ENCODE peak calls at places on chromosomes 11 and 22, in eight cellular contexts. One of them, this sample, is unnamed.

GRCh38 chr11:104366321-104366734 is 202.4 kb upstream of the PDGFD start:
- DNase-seq in mammary epithelial cell: no peak
- DNase-seq in esophagus squamous epithelium: no peak
- DNase-seq in GM10248: no peak
- DNase-seq in GM20000: no peak
- DNase-seq in BE2C: no peak
- DNase-seq in MCF 10A: no peak
- DNase-seq in H9: peak
- DNase-seq in this sample: no peak

GRCh38 chr22:22357024-22357868 is 112.7 kb downstream of the VPREB1 start:
- DNase-seq in mammary epithelial cell: peak
- DNase-seq in esophagus squamous epithelium: no peak
- DNase-seq in GM10248: peak
- DNase-seq in GM20000: peak
- DNase-seq in BE2C: peak
- DNase-seq in MCF 10A: peak
- DNase-seq in H9: peak
- DNase-seq in this sample: no peak

GRCh38 chr11:11978792-11979486 is 29.5 kb downstream of the DKK3 start:
- DNase-seq in mammary epithelial cell: no peak
- DNase-seq in esophagus squamous epithelium: no peak
- DNase-seq in GM10248: no peak
- DNase-seq in GM20000: no peak
- DNase-seq in BE2C: peak
- DNase-seq in MCF 10A: peak
- DNase-seq in H9: peak
- DNase-seq in this sample: peak

GRCh38 chr22:25104367-25104766 is 95.3 kb upstream of the CRYBB3 start:
- DNase-seq in mammary epithelial cell: no peak
- DNase-seq in esophagus squamous epithelium: no peak
- DNase-seq in GM10248: no peak
- DNase-seq in GM20000: no peak
- DNase-seq in BE2C: no peak
- DNase-seq in MCF 10A: no peak
- DNase-seq in H9: no peak
- DNase-seq in this sample: no peak

GRCh38 chr11:115222218-115222862 is 281.9 kb downstream of the CADM1 start:
- DNase-seq in mammary epithelial cell: peak
- DNase-seq in esophagus squamous epithelium: no peak
- DNase-seq in GM10248: peak
- DNase-seq in GM20000: peak
- DNase-seq in BE2C: no peak
- DNase-seq in MCF 10A: peak
- DNase-seq in H9: no peak
- DNase-seq in this sample: no peak

GRCh38 chr22:48489551-48490512 is 1337.8 kb downstream of the BRD1 start:
- DNase-seq in mammary epithelial cell: no peak
- DNase-seq in esophagus squamous epithelium: no peak
- DNase-seq in GM10248: no peak
- DNase-seq in GM20000: peak
- DNase-seq in BE2C: no peak
- DNase-seq in MCF 10A: no peak
- DNase-seq in H9: peak
- DNase-seq in this sample: no peak

GRCh38 chr11:118899706-118900360 is 16.1 kb downstream of the CXCR5 start:
- DNase-seq in mammary epithelial cell: no peak
- DNase-seq in esophagus squamous epithelium: no peak
- DNase-seq in GM10248: no peak
- DNase-seq in GM20000: no peak
- DNase-seq in BE2C: peak
- DNase-seq in MCF 10A: no peak
- DNase-seq in H9: no peak
- DNase-seq in this sample: no peak

GRCh38 chr11:92969634-92970347 is at the start of gene MTNR1B:
- DNase-seq in mammary epithelial cell: no peak
- DNase-seq in esophagus squamous epithelium: no peak
- DNase-seq in GM10248: no peak
- DNase-seq in GM20000: no peak
- DNase-seq in BE2C: no peak
- DNase-seq in MCF 10A: no peak
- DNase-seq in H9: no peak
- DNase-seq in this sample: no peak

GRCh38 chr11:19689281-19689975 is 23.2 kb upstream of the NAV2 start:
- DNase-seq in mammary epithelial cell: no peak
- DNase-seq in esophagus squamous epithelium: no peak
- DNase-seq in GM10248: no peak
- DNase-seq in GM20000: no peak
- DNase-seq in BE2C: no peak
- DNase-seq in MCF 10A: no peak
- DNase-seq in H9: no peak
- DNase-seq in this sample: no peak

GRCh38 chr11:100221791-100222190 is 465.3 kb upstream of the ARHGAP42 start:
- DNase-seq in mammary epithelial cell: no peak
- DNase-seq in esophagus squamous epithelium: no peak
- DNase-seq in GM10248: no peak
- DNase-seq in GM20000: no peak
- DNase-seq in BE2C: no peak
- DNase-seq in MCF 10A: no peak
- DNase-seq in H9: no peak
- DNase-seq in this sample: no peak

GRCh38 chr11:73907191-73907590 is 30.4 kb downstream of the PAAF1 start:
- DNase-seq in mammary epithelial cell: peak
- DNase-seq in esophagus squamous epithelium: no peak
- DNase-seq in GM10248: no peak
- DNase-seq in GM20000: no peak
- DNase-seq in BE2C: no peak
- DNase-seq in MCF 10A: peak
- DNase-seq in H9: no peak
- DNase-seq in this sample: no peak

GRCh38 chr11:46557684-46558151 is 36.1 kb downstream of the AMBRA1 start:
- DNase-seq in mammary epithelial cell: peak
- DNase-seq in esophagus squamous epithelium: no peak
- DNase-seq in GM10248: no peak
- DNase-seq in GM20000: no peak
- DNase-seq in BE2C: no peak
- DNase-seq in MCF 10A: peak
- DNase-seq in H9: no peak
- DNase-seq in this sample: no peak

GRCh38 chr22:19455585-19456370 is 8.3 kb upstream of the C22orf39 start:
- DNase-seq in mammary epithelial cell: no peak
- DNase-seq in esophagus squamous epithelium: no peak
- DNase-seq in GM10248: no peak
- DNase-seq in GM20000: no peak
- DNase-seq in BE2C: no peak
- DNase-seq in MCF 10A: peak
- DNase-seq in H9: no peak
- DNase-seq in this sample: no peak

GRCh38 chr11:15289718-15290117 is 175.0 kb downstream of the INSC start:
- DNase-seq in mammary epithelial cell: no peak
- DNase-seq in esophagus squamous epithelium: no peak
- DNase-seq in GM10248: no peak
- DNase-seq in GM20000: no peak
- DNase-seq in BE2C: no peak
- DNase-seq in MCF 10A: no peak
- DNase-seq in H9: no peak
- DNase-seq in this sample: no peak

GRCh38 chr11:99368579-99368978 is 347.8 kb downstream of the CNTN5 start:
- DNase-seq in mammary epithelial cell: no peak
- DNase-seq in esophagus squamous epithelium: no peak
- DNase-seq in GM10248: no peak
- DNase-seq in GM20000: no peak
- DNase-seq in BE2C: no peak
- DNase-seq in MCF 10A: no peak
- DNase-seq in H9: no peak
- DNase-seq in this sample: no peak

GRCh38 chr11:117428856-117429229 is 101.2 kb downstream of the CEP164 start:
- DNase-seq in mammary epithelial cell: no peak
- DNase-seq in esophagus squamous epithelium: no peak
- DNase-seq in GM10248: no peak
- DNase-seq in GM20000: no peak
- DNase-seq in BE2C: no peak
- DNase-seq in MCF 10A: no peak
- DNase-seq in H9: no peak
- DNase-seq in this sample: no peak
- TF ChIP-seq CTCF in mammary epithelial cell: no peak
- TF ChIP-seq CTCF in esophagus squamous epithelium: no peak
- TF ChIP-seq CTCF in GM10248: no peak
- TF ChIP-seq CTCF in GM20000: no peak
- TF ChIP-seq CTCF in BE2C: peak
- TF ChIP-seq CTCF in MCF 10A: no peak
- TF ChIP-seq CTCF in H9: peak
- TF ChIP-seq CTCF in this sample: no peak

GRCh38 chr11:60589611-60590010 is 74.4 kb downstream of the MS4A13 start:
- DNase-seq in mammary epithelial cell: no peak
- DNase-seq in esophagus squamous epithelium: no peak
- DNase-seq in GM10248: no peak
- DNase-seq in GM20000: no peak
- DNase-seq in BE2C: no peak
- DNase-seq in MCF 10A: no peak
- DNase-seq in H9: no peak
- DNase-seq in this sample: no peak
- TF ChIP-seq CTCF in mammary epithelial cell: peak
- TF ChIP-seq CTCF in esophagus squamous epithelium: no peak
- TF ChIP-seq CTCF in GM10248: no peak
- TF ChIP-seq CTCF in GM20000: no peak
- TF ChIP-seq CTCF in BE2C: no peak
- TF ChIP-seq CTCF in MCF 10A: peak
- TF ChIP-seq CTCF in H9: peak
- TF ChIP-seq CTCF in this sample: no peak

DNA sequence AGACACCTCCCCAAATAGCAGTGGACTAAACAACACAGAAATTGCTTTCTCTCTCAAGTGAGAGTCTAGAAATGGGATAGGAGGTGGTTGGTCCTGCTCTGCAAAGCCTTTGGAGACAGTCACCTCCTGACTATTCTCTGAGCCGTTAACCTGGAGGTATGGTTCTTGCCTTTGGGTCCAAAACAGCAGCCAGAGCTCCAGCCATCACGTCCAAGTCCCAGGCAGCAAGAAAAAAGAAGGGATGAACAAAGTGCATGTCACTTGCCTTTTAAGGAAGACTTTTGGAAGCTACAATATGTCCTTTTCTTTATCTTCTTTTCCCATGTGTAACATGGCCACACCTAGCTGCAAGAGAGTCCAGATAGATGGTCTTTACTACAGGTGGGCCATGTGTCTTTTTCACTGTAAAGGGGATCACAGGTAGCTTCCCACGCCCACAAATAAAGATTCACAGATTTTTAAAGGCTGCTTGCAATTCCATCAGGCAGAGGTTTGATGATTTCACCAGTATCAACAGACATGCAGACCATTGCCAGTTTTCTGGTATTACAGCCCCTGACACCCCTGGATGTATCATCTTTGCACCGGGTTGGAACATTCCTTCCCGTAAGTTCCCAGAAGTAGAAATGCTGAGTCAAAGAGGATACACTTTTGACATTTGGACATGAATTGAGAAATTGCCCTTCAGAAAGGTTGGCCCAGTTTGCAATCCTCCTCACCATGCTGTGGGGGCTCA is 65.9 kb downstream of the MYEOV start:
- DNase-seq in mammary epithelial cell: no peak
- DNase-seq in esophagus squamous epithelium: no peak
- DNase-seq in GM10248: no peak
- DNase-seq in GM20000: no peak
- DNase-seq in BE2C: no peak
- DNase-seq in MCF 10A: peak
- DNase-seq in H9: peak
- DNase-seq in this sample: no peak
- TF ChIP-seq CTCF in mammary epithelial cell: no peak
- TF ChIP-seq CTCF in esophagus squamous epithelium: no peak
- TF ChIP-seq CTCF in GM10248: no peak
- TF ChIP-seq CTCF in GM20000: no peak
- TF ChIP-seq CTCF in BE2C: no peak
- TF ChIP-seq CTCF in MCF 10A: no peak
- TF ChIP-seq CTCF in H9: no peak
- TF ChIP-seq CTCF in this sample: no peak

GRCh38 chr11:64850979-64851567 is 6.6 kb upstream of the CDC42BPG start:
- DNase-seq in mammary epithelial cell: no peak
- DNase-seq in esophagus squamous epithelium: no peak
- DNase-seq in GM10248: peak
- DNase-seq in GM20000: peak
- DNase-seq in BE2C: no peak
- DNase-seq in MCF 10A: no peak
- DNase-seq in H9: peak
- DNase-seq in this sample: no peak
- TF ChIP-seq CTCF in mammary epithelial cell: no peak
- TF ChIP-seq CTCF in esophagus squamous epithelium: no peak
- TF ChIP-seq CTCF in GM10248: peak
- TF ChIP-seq CTCF in GM20000: peak
- TF ChIP-seq CTCF in BE2C: no peak
- TF ChIP-seq CTCF in MCF 10A: no peak
- TF ChIP-seq CTCF in H9: peak
- TF ChIP-seq CTCF in this sample: no peak